ENCODE peak calls at places on chromosome 6, in eight cellular contexts. U is MM.1S; K is tibial nerve; V is thoracic aorta; H is NCI-H748 treated with DMSO at 0.1 percent for 48 hours; I is stimulated activated CD4-positive, alpha-beta T cell treated with anti-CD3 and anti-CD28 coated beads, TNF-alpha, amount 100 ng/mL, for 1 hour; M is progenitor cell of endocrine pancreas; Q is lung microvascular endothelial cell. X is an unnamed sample.

GRCh38 chr6:95581073-95581472 is 3.7 kb downstream of the MANEA start:
- DNase-seq in U (no peak), K (no peak), V (no peak), H (no peak), I (no peak), M (no peak), Q (no peak), X (no peak)

GRCh38 chr6:140077712-140078551 is 703.5 kb upstream of the CITED2 start:
- DNase-seq in U (no peak), K (no peak), V (no peak), H (no peak), I (no peak), M (no peak), Q (peak; percentile 44), X (no peak)

GRCh38 chr6:154721460-154721859 is 11.8 kb upstream of the SCAF8 start:
- DNase-seq in U (no peak), K (no peak), V (no peak), H (no peak), I (no peak), M (no peak), Q (no peak), X (no peak)

GRCh38 chr6:36599791-36600209 is 5.6 kb downstream of the SRSF3 start:
- DNase-seq in U (peak; percentile 46), K (no peak), V (no peak), H (no peak), I (no peak), M (no peak), Q (peak; percentile 32), X (peak; percentile 27)

GRCh38 chr6:140977425-140977824 is 1155.3 kb upstream of the GJE1 start:
- DNase-seq in U (no peak), K (no peak), V (no peak), H (no peak), I (no peak), M (no peak), Q (peak; percentile 91), X (no peak)

GRCh38 chr6:35370124-35370741 is 27.9 kb downstream of the PPARD start:
- DNase-seq in U (peak; percentile 33), K (peak; percentile 28), V (peak; percentile 78), H (no peak), I (peak; percentile 10), M (no peak), Q (peak; percentile 89), X (no peak)

GRCh38 chr6:903746-904145 is 210.8 kb upstream of the EXOC2 start:
- DNase-seq in U (no peak), K (no peak), V (no peak), H (no peak), I (no peak), M (no peak), Q (no peak), X (no peak)

GRCh38 chr6:105179244-105180065 is at the start of gene POPDC3:
- DNase-seq in U (peak; percentile 14), K (no peak), V (no peak), H (peak; percentile 13), I (no peak), M (peak; percentile 46), Q (peak; percentile 26), X (no peak)

GRCh38 chr6:1724124-1724523 is 114.4 kb downstream of the FOXC1 start:
- DNase-seq in U (no peak), K (no peak), V (no peak), H (peak; percentile 98), I (no peak), M (no peak), Q (no peak), X (no peak)

GRCh38 chr6:42929928-42930360 is 664 bp downstream of the CNPY3 start:
- DNase-seq in U (peak; percentile 69), K (no peak), V (no peak), H (peak; percentile 75), I (peak; percentile 36), M (no peak), Q (peak; percentile 68), X (peak; percentile 45)

X was measured in central memory CD8-positive, alpha-beta T cell.